ENCODE peak calls at places on chromosomes 4 and X, in ten cellular contexts. W, Y, G, L, U, K, J, V, O and Q are unnamed samples.

GRCh38 chr4:173367946-173368345 is 2.8 kb upstream of the SAP30 start:
- DNase-seq in W (no peak), Y (no peak), G (no peak), L (no peak), U (no peak), K (peak), J (no peak), V (no peak), O (no peak), Q (no peak)

GRCh38 chr4:146095867-146096266 is 79.7 kb upstream of the LSM6 start:
- DNase-seq in W (no peak), Y (no peak), G (no peak), L (no peak), U (no peak), K (no peak), J (no peak), V (no peak), O (no peak), Q (no peak)

GRCh38 chrX:45517090-45517973 is 316.7 kb upstream of the DIPK2B start:
- DNase-seq in W (no peak), Y (no peak), G (no peak), L (no peak), U (no peak), K (peak), J (no peak), V (no peak), O (no peak), Q (no peak)

GRCh38 chrX:153397256-153397960 is 3.7 kb downstream of the PNMA6E start:
- DNase-seq in W (no peak), Y (peak), G (no peak), L (no peak), U (no peak), K (no peak), J (no peak), V (peak), O (no peak), Q (no peak)

GRCh38 chr4:123616970-123617392 is 220.4 kb downstream of the SPRY1 start:
- DNase-seq in W (peak), Y (no peak), G (no peak), L (peak), U (no peak), K (peak), J (no peak), V (no peak), O (no peak), Q (no peak)

GRCh38 chr4:71680706-71681105 is 103.2 kb downstream of the GC start:
- DNase-seq in W (no peak), Y (no peak), G (no peak), L (no peak), U (no peak), K (no peak), J (no peak), V (no peak), O (no peak), Q (no peak)

GRCh38 chrX:148376342-148376741 is 124.1 kb upstream of the AFF2 start:
- DNase-seq in W (no peak), Y (no peak), G (no peak), L (no peak), U (no peak), K (no peak), J (no peak), V (no peak), O (no peak), Q (no peak)

GRCh38 chr4:182770969-182771330 is 146.2 kb downstream of the DCTD start:
- DNase-seq in W (no peak), Y (no peak), G (no peak), L (no peak), U (peak), K (no peak), J (no peak), V (no peak), O (no peak), Q (no peak)

GRCh38 chrX:9526965-9527364 is 62.1 kb downstream of the TBL1X start:
- DNase-seq in W (no peak), Y (no peak), G (no peak), L (no peak), U (no peak), K (no peak), J (no peak), V (no peak), O (no peak), Q (no peak)

GRCh38 chr4:88242144-88242543 is 42.2 kb downstream of the PPM1K start:
- DNase-seq in W (no peak), Y (no peak), G (no peak), L (peak), U (no peak), K (peak), J (no peak), V (no peak), O (no peak), Q (no peak)

GRCh38 chr4:93203708-93204107 is 624.8 kb upstream of the ATOH1 start:
- DNase-seq in W (no peak), Y (no peak), G (no peak), L (peak), U (no peak), K (no peak), J (no peak), V (no peak), O (no peak), Q (no peak)

GRCh38 chrX:13898084-13898483 is 81.2 kb upstream of the GPM6B start:
- DNase-seq in W (no peak), Y (no peak), G (no peak), L (no peak), U (peak), K (peak), J (no peak), V (no peak), O (no peak), Q (no peak)

GRCh38 chr4:143384381-143384994 is 47.8 kb downstream of the GAB1 start:
- DNase-seq in W (no peak), Y (no peak), G (no peak), L (no peak), U (no peak), K (peak), J (no peak), V (no peak), O (no peak), Q (no peak)